ENCODE peak calls at places on chromosomes 4 and X, in seven cellular contexts. D, E, L, J, T, Z and H are unnamed samples.

GRCh38 chr4:142815834-142816233 is 30.3 kb downstream of the INPP4B start:
- DNase-seq in D (peak), E (peak), L (no peak), J (peak), T (no peak), Z (no peak), H (no peak)

GRCh38 chr4:77669911-77670590 is 64.4 kb downstream of the CXCL13 start:
- DNase-seq in D (no peak), E (no peak), L (no peak), J (no peak), T (no peak), Z (no peak), H (no peak)

GRCh38 chrX:113551919-113552318 is 711.3 kb upstream of the AMOT start:
- DNase-seq in D (no peak), E (no peak), L (no peak), J (no peak), T (no peak), Z (no peak), H (no peak)

GRCh38 chrX:77167993-77168392 is 279.2 kb upstream of the FGF16 start:
- DNase-seq in D (peak), E (no peak), L (no peak), J (no peak), T (no peak), Z (no peak), H (no peak)

GRCh38 chrX:136115909-136116297 is 31.4 kb upstream of the FHL1 start:
- DNase-seq in D (no peak), E (no peak), L (no peak), J (no peak), T (no peak), Z (no peak), H (no peak)

GRCh38 chr4:107575243-107575642 is 144.8 kb downstream of the PAPSS1 start:
- DNase-seq in D (no peak), E (no peak), L (no peak), J (no peak), T (no peak), Z (no peak), H (no peak)

GRCh38 chr4:85496933-85497332 is 22.0 kb downstream of the ARHGAP24 start:
- DNase-seq in D (no peak), E (peak), L (no peak), J (peak), T (no peak), Z (no peak), H (no peak)

GRCh38 chr4:78565971-78566372 is 14.4 kb downstream of the ANXA3 start:
- DNase-seq in D (peak), E (peak), L (no peak), J (peak), T (no peak), Z (no peak), H (no peak)

GRCh38 chr4:118224239-118224829 is 128.5 kb downstream of the PRSS12 start:
- DNase-seq in D (peak), E (peak), L (no peak), J (peak), T (peak), Z (peak), H (no peak)

GRCh38 chrX:8429692-8430249 is 34.9 kb upstream of the VCX3B start:
- DNase-seq in D (no peak), E (no peak), L (no peak), J (no peak), T (no peak), Z (no peak), H (no peak)

GRCh38 chr4:166535865-166536264 is 662.8 kb downstream of the TLL1 start:
- DNase-seq in D (no peak), E (no peak), L (no peak), J (no peak), T (no peak), Z (no peak), H (no peak)

GRCh38 chrX:150767045-150767395 is 73.8 kb downstream of the MTMR1 start:
- DNase-seq in D (peak), E (no peak), L (no peak), J (no peak), T (no peak), Z (no peak), H (no peak)

GRCh38 chr4:118865091-118865708 is 23.5 kb upstream of the SYNPO2 start:
- DNase-seq in D (peak), E (peak), L (peak), J (peak), T (peak), Z (peak), H (no peak)

GRCh38 chr4:41712413-41712812 is 36.1 kb downstream of the PHOX2B start:
- DNase-seq in D (no peak), E (no peak), L (no peak), J (no peak), T (no peak), Z (no peak), H (no peak)

GRCh38 chr4:2828758-2829181 is 14.9 kb upstream of the ADD1 start:
- DNase-seq in D (no peak), E (no peak), L (no peak), J (no peak), T (no peak), Z (no peak), H (peak)

GRCh38 chr4:169660929-169661328 is 40.6 kb downstream of the CLCN3 start:
- DNase-seq in D (no peak), E (no peak), L (no peak), J (no peak), T (no peak), Z (no peak), H (no peak)

GRCh38 chr4:8440491-8441311 is at the start of the genes ACOX3 and TRMT44:
- DNase-seq in D (peak), E (peak), L (peak), J (peak), T (peak), Z (peak), H (peak)

GRCh38 chr4:177558995-177559394 is 116.8 kb upstream of the AGA start:
- DNase-seq in D (no peak), E (no peak), L (no peak), J (no peak), T (no peak), Z (no peak), H (no peak)

GRCh38 chrX:65697173-65697572 is 29.7 kb downstream of the MSN start:
- DNase-seq in D (peak), E (peak), L (no peak), J (peak), T (no peak), Z (no peak), H (no peak)

GRCh38 chrX:7586126-7586525 is 256.8 kb upstream of the VCX start:
- DNase-seq in D (peak), E (no peak), L (no peak), J (peak), T (no peak), Z (peak), H (no peak)

GRCh38 chr4:181701219-181701618 is 542.0 kb upstream of the TENM3 start:
- DNase-seq in D (no peak), E (no peak), L (no peak), J (no peak), T (no peak), Z (no peak), H (no peak)

GRCh38 chr4:128309585-128309984 is 22.0 kb upstream of the PGRMC2 start:
- DNase-seq in D (no peak), E (no peak), L (no peak), J (no peak), T (no peak), Z (no peak), H (no peak)

GRCh38 chr4:125762537-125762936 is 447.8 kb downstream of the FAT4 start:
- DNase-seq in D (no peak), E (no peak), L (no peak), J (no peak), T (no peak), Z (no peak), H (no peak)

GRCh38 chr4:83009529-83009928 is 1.1 kb downstream of the LIN54 start:
- DNase-seq in D (no peak), E (peak), L (no peak), J (peak), T (no peak), Z (no peak), H (no peak)

GRCh38 chrX:37993857-37994619 is 12.3 kb upstream of the SYTL5 start:
- DNase-seq in D (no peak), E (no peak), L (no peak), J (no peak), T (peak), Z (peak), H (no peak)

GRCh38 chr4:1293531-1293941 is 3.8 kb downstream of the MAEA start:
- DNase-seq in D (no peak), E (no peak), L (no peak), J (no peak), T (no peak), Z (no peak), H (no peak)

GRCh38 chr4:148030486-148030885 is 298.6 kb downstream of the ARHGAP10 start:
- DNase-seq in D (no peak), E (no peak), L (no peak), J (peak), T (no peak), Z (no peak), H (no peak)

GRCh38 chr4:72006576-72006975 is 25.2 kb upstream of the NPFFR2 start:
- DNase-seq in D (peak), E (peak), L (no peak), J (no peak), T (no peak), Z (no peak), H (no peak)

GRCh38 chrX:20567108-20567507 is 300.4 kb upstream of the RPS6KA3 start:
- DNase-seq in D (no peak), E (no peak), L (no peak), J (no peak), T (no peak), Z (no peak), H (no peak)
- H3K27ac ChIP-seq in D (no peak), E (no peak), L (no peak), J (no peak), T (no peak), Z (no peak), H (no peak)

GRCh38 chrX:18887177-18887820 is 96.6 kb downstream of the PHKA2 start:
- DNase-seq in D (no peak), E (no peak), L (no peak), J (peak), T (no peak), Z (no peak), H (peak)
- H3K4me3 ChIP-seq in D (peak), E (no peak), L (peak), J (no peak), T (no peak), Z (no peak), H (peak)

GRCh38 chrX:96984538-96984937 is 100.8 kb downstream of the RPA4 start:
- DNase-seq in D (no peak), E (no peak), L (no peak), J (peak), T (no peak), Z (no peak), H (no peak)
- H3K27ac ChIP-seq in D (no peak), E (no peak), L (no peak), J (no peak), T (no peak), Z (no peak), H (no peak)

GRCh38 chr4:145732416-145732815 is 52.5 kb downstream of the C4orf51 start:
- DNase-seq in D (no peak), E (no peak), L (no peak), J (no peak), T (no peak), Z (no peak), H (no peak)

GRCh38 chr4:145732895-145733880 is 53.2 kb downstream of the C4orf51 start:
- DNase-seq in D (peak), E (peak), L (peak), J (peak), T (peak), Z (peak), H (peak)

GRCh38 chr4:145734051-145734450 is 54.1 kb downstream of the C4orf51 start:
- DNase-seq in D (peak), E (no peak), L (peak), J (peak), T (no peak), Z (no peak), H (no peak)

GRCh38 chr4:145731026-145731425 is 51.1 kb downstream of the C4orf51 start:
- DNase-seq in D (no peak), E (peak), L (no peak), J (peak), T (no peak), Z (no peak), H (no peak)

DNA sequence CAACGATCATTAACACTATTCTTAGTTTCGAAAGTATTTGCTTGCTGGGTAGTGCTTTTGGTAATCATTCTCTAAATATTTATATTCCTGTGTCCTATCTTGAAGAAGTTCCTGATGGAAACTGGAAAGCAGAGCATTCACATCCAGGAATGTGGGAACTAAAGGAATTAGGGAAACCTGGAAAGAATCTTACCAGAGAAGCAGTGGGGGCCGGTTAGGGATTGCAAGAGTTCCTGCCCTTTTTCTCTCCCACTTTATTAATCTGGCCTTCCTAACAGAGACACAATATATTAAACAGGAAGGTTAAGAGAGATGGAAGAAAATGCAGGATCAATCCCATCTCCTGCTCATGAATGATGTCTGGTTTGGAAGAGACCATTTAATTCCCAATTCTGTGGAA is 52.1 kb downstream of the C4orf51 start:
- DNase-seq in D (no peak), E (peak), L (no peak), J (no peak), T (no peak), Z (no peak), H (no peak)
- H3K4me3 ChIP-seq in D (no peak), E (no peak), L (no peak), J (no peak), T (no peak), Z (no peak), H (no peak)

GRCh38 chr4:157804986-157805385 is 367.8 kb downstream of the GASK1B start:
- DNase-seq in D (no peak), E (no peak), L (no peak), J (peak), T (no peak), Z (no peak), H (no peak)

GRCh38 chr4:157806176-157806575 is 366.6 kb downstream of the GASK1B start:
- DNase-seq in D (no peak), E (no peak), L (no peak), J (no peak), T (no peak), Z (no peak), H (no peak)

GRCh38 chr4:157808796-157809408 is 363.9 kb downstream of the GASK1B start:
- DNase-seq in D (no peak), E (no peak), L (no peak), J (no peak), T (no peak), Z (no peak), H (no peak)

GRCh38 chr4:157803441-157804168 is 369.2 kb downstream of the GASK1B start:
- DNase-seq in D (no peak), E (no peak), L (peak), J (no peak), T (no peak), Z (no peak), H (no peak)

GRCh38 chr4:157804169-157804543 is 368.7 kb downstream of the GASK1B start:
- DNase-seq in D (no peak), E (no peak), L (no peak), J (no peak), T (no peak), Z (no peak), H (no peak)
- H3K27ac ChIP-seq in D (no peak), E (no peak), L (peak), J (no peak), T (no peak), Z (no peak), H (no peak)

GRCh38 chr4:6221851-6222760 is 21.8 kb upstream of the JAKMIP1 start:
- DNase-seq in D (no peak), E (no peak), L (no peak), J (no peak), T (peak), Z (peak), H (peak)
- H3K4me3 ChIP-seq in D (no peak), E (no peak), L (no peak), J (no peak), T (peak), Z (peak), H (peak)

GRCh38 chr4:10121568-10122097 is 5.0 kb upstream of the WDR1 start:
- DNase-seq in D (no peak), E (no peak), L (no peak), J (no peak), T (no peak), Z (no peak), H (no peak)

GRCh38 chr4:10124167-10124930 is 7.8 kb upstream of the WDR1 start:
- DNase-seq in D (no peak), E (no peak), L (no peak), J (no peak), T (no peak), Z (no peak), H (no peak)

GRCh38 chr4:10123227-10124101 is 6.9 kb upstream of the WDR1 start:
- DNase-seq in D (peak), E (no peak), L (peak), J (peak), T (no peak), Z (no peak), H (no peak)

GRCh38 chr4:10120943-10121567 is 4.5 kb upstream of the WDR1 start:
- DNase-seq in D (no peak), E (no peak), L (no peak), J (no peak), T (no peak), Z (no peak), H (no peak)

GRCh38 chr4:10122236-10122932 is 5.8 kb upstream of the WDR1 start:
- DNase-seq in D (no peak), E (no peak), L (no peak), J (no peak), T (no peak), Z (no peak), H (no peak)
- H3K27ac ChIP-seq in D (no peak), E (no peak), L (no peak), J (no peak), T (no peak), Z (no peak), H (no peak)

DNA sequence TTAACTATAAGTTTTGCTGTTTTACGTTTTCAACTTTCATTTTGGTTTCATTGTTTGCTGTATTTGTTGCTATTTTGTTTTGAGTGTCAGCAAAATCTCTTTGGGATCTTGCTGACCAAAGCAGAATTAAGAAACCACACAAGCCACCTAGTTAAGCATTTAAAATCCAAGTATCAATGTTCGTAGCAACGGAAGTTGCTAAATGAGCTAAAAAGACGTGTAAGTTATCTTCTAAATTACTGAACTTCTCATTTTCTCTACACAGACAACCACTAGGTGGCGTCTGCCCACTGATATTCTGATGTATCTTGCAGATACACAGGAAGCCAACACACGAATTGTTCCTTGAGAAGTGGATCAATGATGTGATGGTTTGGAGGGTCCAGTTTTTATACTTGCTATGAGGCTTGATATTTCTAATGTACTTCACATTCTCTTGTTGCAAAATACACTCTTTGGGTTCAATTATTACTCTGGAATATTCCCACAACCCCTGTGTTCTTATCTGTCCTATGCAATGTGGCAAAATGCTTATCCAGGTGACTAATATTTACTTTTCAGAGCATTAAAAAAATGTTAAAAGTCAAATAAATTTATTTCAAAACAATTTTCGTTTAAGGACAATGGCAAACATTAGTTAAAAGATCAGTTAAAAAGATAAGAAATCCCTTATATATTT is 250.5 kb downstream of the TECRL start:
- DNase-seq in D (peak), E (peak), L (peak), J (peak), T (no peak), Z (peak), H (no peak)
- H3K4me3 ChIP-seq in D (peak), E (no peak), L (no peak), J (no peak), T (no peak), Z (no peak), H (peak)